ENCODE peak calls at places on chromosome 11, in ten cellular contexts. S is heart right ventricle, H is psoas muscle, D is transverse colon, O is upper lobe of right lung, Y is uterus, R is PC-3, X is tibial artery, U is GM12878, J is SK-N-SH. A is an unnamed sample. For H3K9me3, the result is how much of the 10 kb centered on the place peaks cover.

GRCh38 chr11:3907590-3907989 is 52.1 kb downstream of the STIM1 start:
- DNase-seq in Y (no peak), O (no peak), J (no peak), D (no peak), R (peak), S (no peak), X (no peak), U (no peak), H (no peak), A (no peak)

GRCh38 chr11:4025248-4025956 is 69.2 kb upstream of the RRM1 start:
- DNase-seq in X (no peak), H (no peak), Y (peak), O (no peak), U (no peak), S (no peak), J (peak), D (no peak), R (no peak), A (peak)

GRCh38 chr11:61551630-61552029 is 29.2 kb downstream of the SYT7 start:
- DNase-seq in H (no peak), X (no peak), O (no peak), S (peak), U (no peak), R (peak), J (peak), D (no peak), Y (no peak), A (no peak)

GRCh38 chr11:67584881-67585873 is 1.6 kb downstream of the GSTP1 start:
- DNase-seq in S (no peak), Y (no peak), O (no peak), J (peak), D (no peak), R (no peak), X (no peak), U (no peak), H (no peak), A (no peak)

GRCh38 chr11:104946907-104947306 is 21.5 kb downstream of the CASP4 start:
- DNase-seq in H (no peak), J (no peak), O (no peak), X (no peak), D (no peak), Y (no peak), R (peak), U (peak), S (no peak), A (peak)

GRCh38 chr11:117195761-117196160 is 3.4 kb upstream of the TAGLN start:
- DNase-seq in U (no peak), R (no peak), O (no peak), J (no peak), Y (peak), S (peak), D (no peak), X (no peak), H (peak), A (no peak)

GRCh38 chr11:74820763-74821162 is 72.1 kb downstream of the RNF169 start:
- DNase-seq in U (no peak), D (no peak), R (peak), H (no peak), Y (no peak), S (no peak), X (no peak), J (no peak), O (no peak), A (no peak)

GRCh38 chr11:44568706-44569473 is 3.4 kb downstream of the CD82 start:
- DNase-seq in R (peak), H (peak), O (peak), J (peak), U (peak), S (peak), Y (peak), X (peak), D (peak), A (no peak)

GRCh38 chr11:134724779-134725140 is 312.7 kb upstream of the B3GAT1 start:
- DNase-seq in O (no peak), S (no peak), D (no peak), J (no peak), H (no peak), X (no peak), R (peak), U (no peak), Y (no peak), A (no peak)

GRCh38 chr11:119741369-119742262 is 12.6 kb upstream of the NECTIN1 start:
- DNase-seq in X (no peak), S (peak), U (no peak), J (no peak), D (peak), Y (no peak), O (peak), H (peak), R (peak), A (no peak)

GRCh38 chr11:65415499-65416340 is 6.9 kb upstream of the NEAT1 start:
- DNase-seq in X (peak), U (no peak), D (peak), H (no peak), O (peak), Y (peak), S (no peak), R (no peak), J (peak), A (no peak)

GRCh38 chr11:72743321-72744221 is 8.6 kb downstream of the ARAP1 start:
- DNase-seq in O (no peak), Y (no peak), X (no peak), J (no peak), D (no peak), S (no peak), U (no peak), H (peak), R (no peak), A (no peak)

GRCh38 chr11:94788396-94788795 is 20.2 kb downstream of the AMOTL1 start:
- DNase-seq in J (no peak), U (no peak), H (no peak), O (no peak), S (no peak), R (peak), Y (no peak), D (no peak), X (no peak), A (no peak)

GRCh38 chr11:40417627-40418026 is 1041.8 kb downstream of the LRRC4C start:
- DNase-seq in R (no peak), O (no peak), Y (no peak), S (no peak), H (no peak), X (no peak), J (no peak), D (no peak), U (no peak), A (no peak)

GRCh38 chr11:32829157-32829679 is 509 bp upstream of the PRRG4 start:
- DNase-seq in S (no peak), J (no peak), O (no peak), D (no peak), U (no peak), H (no peak), Y (no peak), R (peak), X (no peak), A (no peak)

GRCh38 chr11:103091024-103091423 is 936 bp downstream of the DCUN1D5 start:
- DNase-seq in H (no peak), U (no peak), J (peak), O (no peak), D (no peak), Y (no peak), S (no peak), X (no peak), R (peak), A (no peak)

GRCh38 chr11:96393753-96394348 is 4.0 kb downstream of the JRKL start:
- DNase-seq in X (no peak), H (no peak), U (peak), R (peak), J (peak), D (no peak), O (no peak), S (no peak), Y (no peak), A (no peak)

GRCh38 chr11:20913113-20913512 is 243.7 kb downstream of the NELL1 start:
- DNase-seq in J (no peak), H (no peak), D (no peak), S (no peak), U (no peak), X (no peak), R (no peak), O (no peak), Y (no peak), A (no peak)

GRCh38 chr11:71418643-71419042 is 29.6 kb downstream of the DHCR7 start:
- DNase-seq in S (no peak), D (peak), O (no peak), Y (no peak), J (no peak), R (no peak), U (peak), H (no peak), X (no peak), A (no peak)

GRCh38 chr11:82718307-82718706 is 15.4 kb downstream of the FAM181B start:
- DNase-seq in S (no peak), U (no peak), X (no peak), O (no peak), J (peak), R (peak), D (no peak), Y (no peak), H (no peak), A (peak)

GRCh38 chr11:102824541-102824940 is 18.9 kb downstream of the MMP3 start:
- DNase-seq in U (no peak), Y (no peak), X (no peak), J (no peak), O (no peak), D (no peak), S (no peak), H (no peak), R (no peak), A (no peak)

GRCh38 chr11:60905551-60906113 is 753 bp downstream of the PRPF19 start:
- DNase-seq in J (peak), R (peak), X (no peak), O (no peak), S (no peak), D (no peak), Y (no peak), U (no peak), H (no peak), A (no peak)

GRCh38 chr11:75208444-75208843 is 32.1 kb upstream of the TPBGL start:
- DNase-seq in S (no peak), H (no peak), Y (no peak), D (no peak), O (peak), U (no peak), X (no peak), R (no peak), J (no peak), A (no peak)

GRCh38 chr11:119664063-119664572 is 64.9 kb downstream of the NECTIN1 start:
- DNase-seq in R (no peak), J (no peak), S (no peak), D (no peak), O (no peak), Y (no peak), H (no peak), U (no peak), X (no peak), A (no peak)

GRCh38 chr11:1165256-1166041 is 7.7 kb downstream of the MUC5AC start:
- DNase-seq in U (no peak), R (no peak), J (peak), Y (no peak), O (peak), S (no peak), D (peak), X (no peak), H (peak), A (no peak)

GRCh38 chr11:59201376-59201775 is 11.4 kb downstream of the MPEG1 start:
- DNase-seq in O (no peak), U (no peak), S (no peak), H (no peak), R (peak), Y (no peak), X (no peak), J (no peak), D (no peak), A (no peak)

GRCh38 chr11:34613462-34614183 is 7.3 kb upstream of the EHF start:
- DNase-seq in J (no peak), O (no peak), S (no peak), U (no peak), H (no peak), X (no peak), Y (no peak), D (no peak), R (no peak), A (no peak)

GRCh38 chr11:859394-860131 is 16.9 kb downstream of the TSPAN4 start:
- DNase-seq in D (peak), J (peak), R (peak), Y (peak), X (no peak), S (peak), U (no peak), O (no peak), H (peak), A (peak)

GRCh38 chr11:126766425-126766824 is 234.1 kb downstream of the KIRREL3 start:
- DNase-seq in U (no peak), X (no peak), H (no peak), J (no peak), Y (no peak), O (no peak), R (peak), D (peak), S (no peak), A (no peak)

GRCh38 chr11:94956963-94957362 is 16.4 kb downstream of the CWC15 start:
- DNase-seq in R (no peak), O (no peak), J (no peak), H (no peak), Y (no peak), S (no peak), D (no peak), X (no peak), U (no peak), A (no peak)

GRCh38 chr11:10701982-10702381 is 8.4 kb upstream of the IRAG1 start:
- DNase-seq in U (no peak), X (no peak), H (no peak), S (no peak), O (no peak), R (peak), Y (no peak), J (no peak), D (no peak), A (no peak)

GRCh38 chr11:129286813-129287212 is 88.8 kb upstream of the BARX2 start:
- DNase-seq in J (no peak), Y (no peak), D (no peak), O (no peak), R (peak), U (no peak), X (no peak), S (no peak), H (no peak), A (no peak)

GRCh38 chr11:74822187-74822586 is 73.5 kb downstream of the RNF169 start:
- DNase-seq in R (no peak), J (no peak), D (no peak), H (no peak), X (no peak), U (no peak), Y (peak), O (no peak), S (no peak), A (no peak)

GRCh38 chr11:64018310-64018709 is 17.4 kb upstream of the FLRT1 start:
- DNase-seq in U (no peak), D (no peak), Y (no peak), S (no peak), X (no peak), H (no peak), J (no peak), R (no peak), O (no peak), A (no peak)

GRCh38 chr11:64022125-64022784 is 13.5 kb upstream of the FLRT1 start:
- DNase-seq in X (no peak), O (no peak), S (no peak), J (no peak), D (no peak), R (no peak), H (no peak), Y (no peak), U (no peak), A (no peak)

GRCh38 chr11:64023731-64024710 is 11.7 kb upstream of the FLRT1 start:
- DNase-seq in R (no peak), H (no peak), Y (no peak), J (no peak), U (no peak), D (no peak), S (no peak), X (no peak), O (no peak), A (no peak)

GRCh38 chr11:64019106-64020031 is 16.4 kb upstream of the FLRT1 start:
- DNase-seq in D (no peak), O (no peak), H (no peak), R (no peak), S (peak), U (no peak), X (no peak), Y (no peak), J (no peak), A (peak)

DNA sequence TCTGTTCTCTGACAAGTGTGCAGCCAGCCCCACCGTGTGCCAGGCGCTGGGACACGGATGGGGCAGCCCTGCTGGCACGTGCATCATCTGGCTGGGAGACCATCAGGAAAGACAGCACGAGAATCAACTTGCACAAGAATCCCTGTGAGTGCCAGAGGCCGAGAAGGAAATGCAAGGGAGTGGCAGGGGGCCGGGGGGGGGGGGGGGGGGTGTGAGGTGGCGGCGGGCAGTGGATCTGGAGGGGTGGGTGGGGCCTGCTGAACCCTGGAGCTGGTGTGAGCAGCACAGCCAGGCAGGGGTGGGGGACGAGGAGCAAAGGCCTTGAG is 14.0 kb upstream of the FLRT1 start:
- DNase-seq in Y (no peak), R (no peak), U (no peak), O (no peak), H (peak), D (no peak), X (no peak), S (no peak), J (no peak), A (no peak)
- H3K4me3 ChIP-seq in Y (no peak), R (no peak), U (no peak), O (no peak), H (no peak), D (no peak), X (no peak), S (no peak), J (no peak), A (no peak)

DNA sequence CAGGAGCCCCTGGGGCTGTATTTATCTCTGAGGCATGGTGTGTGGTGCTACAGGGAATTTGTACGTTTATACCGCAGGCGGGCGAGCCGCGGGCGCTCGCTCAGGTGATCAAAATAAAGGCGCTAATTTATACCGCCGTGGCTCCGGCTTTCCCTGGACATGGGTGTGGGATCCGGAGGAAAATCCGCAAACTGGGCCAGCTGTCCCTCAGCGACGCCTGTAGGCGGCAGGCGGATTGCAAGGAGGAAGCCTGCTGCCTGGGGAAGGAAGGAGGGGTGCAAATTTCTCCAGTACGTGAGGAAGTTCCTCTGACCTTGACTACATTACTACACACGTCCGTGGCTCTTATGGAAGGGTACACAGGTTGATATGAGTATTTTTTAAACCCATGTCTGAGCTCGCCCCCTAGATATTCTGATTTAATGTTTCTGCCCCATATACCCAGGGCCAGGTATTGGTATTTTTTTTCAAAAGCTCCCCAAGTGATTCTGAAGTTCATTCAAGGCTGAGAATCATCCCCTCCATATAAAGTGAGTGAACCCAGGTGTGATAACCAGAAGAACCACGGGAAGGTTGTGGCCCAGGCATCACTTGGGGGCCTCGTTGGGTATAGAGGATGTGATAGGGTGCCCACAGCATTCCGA is 2.8 kb downstream of the MYOD1 start:
- DNase-seq in U (no peak), Y (no peak), O (no peak), D (no peak), R (peak), S (no peak), H (peak), J (peak), X (no peak), A (no peak)
- TF ChIP-seq CTCF in U (no peak), Y (no peak), O (peak), D (no peak), R (peak), S (peak), H (peak), J (peak), X (no peak), A (peak)

GRCh38 chr11:70034740-70035365 is 43.3 kb upstream of the ANO1 start:
- DNase-seq in X (no peak), U (no peak), O (no peak), J (no peak), S (no peak), R (peak), Y (no peak), H (no peak), D (no peak), A (no peak)

GRCh38 chr11:70036971-70037882 is 40.9 kb upstream of the ANO1 start:
- DNase-seq in X (no peak), J (no peak), D (no peak), U (no peak), O (no peak), H (no peak), R (no peak), Y (no peak), S (no peak), A (no peak)

GRCh38 chr11:70040452-70040851 is 37.7 kb upstream of the ANO1 start:
- DNase-seq in O (no peak), U (no peak), X (no peak), D (no peak), Y (no peak), R (no peak), H (no peak), S (no peak), J (no peak), A (no peak)

GRCh38 chr11:70040869-70041501 is 37.1 kb upstream of the ANO1 start:
- DNase-seq in S (no peak), O (no peak), H (no peak), J (no peak), U (no peak), X (no peak), Y (no peak), R (no peak), D (no peak), A (no peak)

DNA sequence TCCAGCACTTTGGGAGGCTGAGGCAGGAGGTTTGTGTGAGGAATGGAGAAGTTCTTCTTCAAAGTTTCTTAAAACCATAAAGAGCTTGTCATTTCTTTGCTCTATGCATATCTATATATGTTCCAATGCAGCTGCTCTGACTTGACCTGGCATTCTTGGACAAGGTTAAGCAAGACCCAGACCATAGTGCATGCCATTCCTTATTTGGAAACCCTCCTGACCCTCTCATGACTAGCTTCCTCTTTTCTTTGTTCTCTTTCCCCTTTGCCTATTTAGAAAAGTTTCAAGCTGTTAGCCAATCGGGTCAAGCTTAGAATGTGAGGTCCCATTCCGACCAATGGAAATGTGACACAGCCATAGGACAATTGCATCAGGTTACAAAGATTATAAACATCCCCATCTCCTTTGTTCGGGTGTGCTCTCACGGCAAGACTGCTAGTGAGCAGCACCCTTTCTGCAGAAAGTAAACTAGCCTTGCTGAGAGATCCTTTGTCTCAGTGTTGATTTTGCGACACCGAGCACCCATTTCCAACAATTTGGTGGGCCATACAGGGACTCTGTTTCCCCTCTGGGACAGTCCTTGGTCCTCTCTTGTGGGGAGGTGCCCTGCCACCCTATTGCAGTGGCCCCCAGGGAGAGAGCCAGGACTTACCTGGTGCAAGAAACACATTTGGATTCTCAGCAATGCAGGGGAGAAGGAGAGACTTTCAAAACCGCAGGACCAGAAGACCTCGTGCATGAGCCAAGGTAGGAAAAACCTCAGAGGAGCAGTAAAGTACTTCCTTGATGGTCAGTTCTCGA is 39.9 kb upstream of the ANO1 start:
- DNase-seq in H (no peak), X (no peak), O (no peak), S (no peak), U (no peak), D (no peak), R (no peak), Y (no peak), J (no peak), A (no peak)
- H3K9me3 ChIP-seq in H (under half), X (under half), O (under half), S (under half), U (under half), D (under half), R (under half), Y (under half), J (under half), A (under half)

GRCh38 chr11:57237204-57237681 is at the start of gene APLNR:
- DNase-seq in J (no peak), D (no peak), Y (no peak), R (no peak), X (no peak), H (no peak), O (no peak), S (no peak), U (no peak), A (no peak)

GRCh38 chr11:57233702-57234101 is 3.3 kb downstream of the APLNR start:
- DNase-seq in R (no peak), H (no peak), J (no peak), Y (no peak), D (no peak), O (no peak), U (no peak), X (no peak), S (no peak), A (no peak)

GRCh38 chr11:57240007-57240406 is 3.0 kb upstream of the APLNR start:
- DNase-seq in X (no peak), H (no peak), J (peak), Y (no peak), U (no peak), O (no peak), S (no peak), R (no peak), D (no peak), A (peak)

GRCh38 chr11:57239348-57239747 is 2.3 kb upstream of the APLNR start:
- DNase-seq in S (no peak), R (no peak), H (no peak), D (no peak), J (no peak), Y (no peak), U (no peak), O (no peak), X (no peak), A (no peak)

GRCh38 chr11:57235761-57236703 is 1.0 kb downstream of the APLNR start:
- DNase-seq in S (no peak), H (no peak), U (no peak), J (no peak), R (no peak), D (no peak), Y (no peak), O (no peak), X (no peak), A (no peak)
- H3K4me3 ChIP-seq in S (peak), H (peak), U (no peak), J (no peak), R (no peak), D (no peak), Y (no peak), O (no peak), X (no peak), A (no peak)

A was measured in BE2C.